ENCODE peak calls at places on chromosomes 5 and 9, in seven cellular contexts. X is GM10248; T is C1 segment of cervical spinal cord; H is HT1080; C is cardiac muscle cell; K is breast epithelium; J is stimulated activated CD4-positive, alpha-beta T cell treated with anti-CD3 and anti-CD28 coated beads, Interleukin-4, amount 100 ng/mL, for 1 hour. L is an unnamed sample.

GRCh38 chr5:150322202-150322601 is 19.5 kb upstream of the ARSI start:
- DNase-seq in T (no peak), X (no peak), H (peak; percentile 79), K (no peak), J (no peak), C (no peak), L (no peak)

GRCh38 chr9:137611623-137612609 is 6.4 kb downstream of the ARRDC1 start:
- DNase-seq in K (peak; percentile 94), X (no peak), H (peak; percentile 92), C (peak; percentile 57), J (peak; percentile 34), T (no peak), L (peak; percentile 55)

GRCh38 chr9:33426843-33427293 is 20.5 kb downstream of the AQP3 start:
- DNase-seq in X (no peak), T (no peak), H (no peak), J (no peak), K (no peak), C (no peak), L (no peak)

GRCh38 chr5:102581011-102581410 is 82.2 kb upstream of the SLCO6A1 start:
- DNase-seq in J (no peak), K (no peak), C (no peak), T (no peak), X (no peak), H (no peak), L (no peak)

GRCh38 chr5:14581333-14581890 is at the start of gene OTULINL:
- DNase-seq in K (peak; percentile 72), C (peak; percentile 82), J (peak; percentile 91), T (peak; percentile 52), H (peak; percentile 54), X (peak; percentile 97), L (peak; percentile 85)

GRCh38 chr5:179534431-179534830 is 15.9 kb upstream of the RUFY1 start:
- DNase-seq in T (no peak), K (no peak), H (no peak), X (peak; percentile 48), J (no peak), C (no peak), L (peak; percentile 61)

GRCh38 chr9:18060304-18060934 is 413.5 kb upstream of the ADAMTSL1 start:
- DNase-seq in K (no peak), J (no peak), T (no peak), X (no peak), C (peak; percentile 20), H (no peak), L (no peak)

GRCh38 chr9:112764344-112764743 is 13.8 kb downstream of the SNX30 start:
- DNase-seq in T (no peak), X (no peak), C (peak; percentile 80), K (no peak), J (no peak), H (no peak), L (no peak)

GRCh38 chr5:128695791-128696520 is 157.9 kb upstream of the FBN2 start:
- DNase-seq in C (no peak), T (no peak), K (no peak), X (no peak), H (no peak), J (no peak), L (no peak)

GRCh38 chr5:21145376-21145775 is 1157.4 kb upstream of the CDH18 start:
- DNase-seq in X (no peak), H (no peak), C (no peak), J (no peak), T (no peak), K (no peak), L (no peak)